ENCODE peak calls at places on chromosomes 13 and 19, in four cellular contexts. O is stimulated activated CD4-positive, alpha-beta T cell treated with anti-CD3 and anti-CD28 coated beads, Interleukin-4, amount 100 ng/mL, for 24 hours; Z is effector CD4-positive, alpha-beta T cell; I is EL. M is an unnamed sample.

GRCh38 chr13:114072421-114072820 is 60.0 kb downstream of the RASA3 start:
- DNase-seq in O (no peak), Z (no peak), I (no peak), M (no peak)

GRCh38 chr13:33644607-33645543 is 173.1 kb upstream of the RFC3 start:
- DNase-seq in O (no peak), Z (no peak), I (no peak), M (no peak)

GRCh38 chr13:78382481-78382880 is 220.9 kb downstream of the POU4F1 start:
- DNase-seq in O (no peak), Z (no peak), I (no peak), M (no peak)

GRCh38 chr13:99565478-99566124 is 64.3 kb downstream of the TM9SF2 start:
- DNase-seq in O (no peak), Z (no peak), I (no peak), M (no peak)

GRCh38 chr13:79258489-79258888 is 147.6 kb downstream of the RBM26 start:
- DNase-seq in O (no peak), Z (no peak), I (no peak), M (no peak)

GRCh38 chr19:11814707-11815050 is 606 bp downstream of the ZNF440 start:
- DNase-seq in O (no peak), Z (no peak), I (peak), M (no peak)

GRCh38 chr13:107827840-107828549 is 387.3 kb downstream of the LIG4 start:
- DNase-seq in O (no peak), Z (no peak), I (no peak), M (no peak)

GRCh38 chr13:24539500-24540165 is 27.1 kb upstream of the PARP4 start:
- DNase-seq in O (no peak), Z (no peak), I (no peak), M (no peak)

GRCh38 chr19:6014551-6015135 is 36.7 kb upstream of the RANBP3 start:
- DNase-seq in O (no peak), Z (no peak), I (no peak), M (no peak)